ENCODE peak calls at places on chromosomes 4 and X, in nine cellular contexts. L is suprapubic skin, U is spleen, W is prostate gland, M is GM23338, E is stomach, N is GM12878, Q is SK-N-SH, V is HCT116. Z is an unnamed sample.

GRCh38 chrX:118566359-118566758 is 70.7 kb downstream of the DOCK11 start:
- DNase-seq in L (no peak), U (no peak), W (no peak), M (no peak), E (no peak), N (no peak), Q (no peak), V (no peak), Z (no peak)

GRCh38 chr4:27381806-27382205 is 521.2 kb downstream of the STIM2 start:
- DNase-seq in L (no peak), U (no peak), W (no peak), M (no peak), E (no peak), N (no peak), Q (peak; percentile 1), V (peak; percentile 23), Z (no peak)

GRCh38 chrX:23504540-23504884 is 162.8 kb upstream of the PRDX4 start:
- DNase-seq in L (no peak), U (no peak), W (no peak), M (no peak), E (no peak), N (no peak), Q (no peak), V (no peak), Z (no peak)

GRCh38 chr4:1763070-1763549 is 30.0 kb upstream of the FGFR3 start:
- DNase-seq in L (no peak), U (no peak), W (no peak), M (peak; percentile 65), E (no peak), N (no peak), Q (no peak), V (no peak), Z (no peak)

GRCh38 chr4:144645621-144646522 is at the start of gene HHIP:
- DNase-seq in L (peak; percentile 66), U (no peak), W (no peak), M (peak; percentile 72), E (peak; percentile 31), N (no peak), Q (peak; percentile 70), V (no peak), Z (no peak)

GRCh38 chr4:22906046-22906445 is 213.3 kb downstream of the GBA3 start:
- DNase-seq in L (no peak), U (no peak), W (no peak), M (no peak), E (no peak), N (no peak), Q (no peak), V (no peak), Z (no peak)

GRCh38 chr4:7296661-7297335 is 104.5 kb downstream of the SORCS2 start:
- DNase-seq in L (no peak), U (no peak), W (no peak), M (no peak), E (no peak), N (no peak), Q (no peak), V (no peak), Z (no peak)

GRCh38 chr4:15451181-15451865 is 18.4 kb upstream of the CC2D2A start:
- DNase-seq in L (no peak), U (no peak), W (no peak), M (no peak), E (no peak), N (no peak), Q (no peak), V (no peak), Z (no peak)

GRCh38 chrX:32749075-32749474 is 462.3 kb downstream of the DMD start:
- DNase-seq in L (no peak), U (no peak), W (no peak), M (no peak), E (no peak), N (no peak), Q (no peak), V (no peak), Z (no peak)

GRCh38 chr4:157819693-157820464 is 352.9 kb downstream of the GASK1B start:
- DNase-seq in L (no peak), U (no peak), W (no peak), M (no peak), E (no peak), N (no peak), Q (no peak), V (no peak), Z (no peak)

GRCh38 chr4:33883111-33883510 is 2361.2 kb downstream of the ARAP2 start:
- DNase-seq in L (no peak), U (no peak), W (no peak), M (no peak), E (no peak), N (no peak), Q (no peak), V (no peak), Z (no peak)

GRCh38 chr4:147596377-147596776 is 20.8 kb upstream of the TMEM184C start:
- DNase-seq in L (no peak), U (no peak), W (no peak), M (no peak), E (no peak), N (no peak), Q (no peak), V (peak; percentile 7), Z (no peak)

GRCh38 chrX:19204623-19205022 is 82.4 kb upstream of the ADGRG2 start:
- DNase-seq in L (no peak), U (no peak), W (no peak), M (no peak), E (no peak), N (no peak), Q (no peak), V (no peak), Z (no peak)

GRCh38 chrX:56798866-56799864 is 70.1 kb downstream of the NBDY start:
- DNase-seq in L (peak; percentile 46), U (peak; percentile 71), W (no peak), M (no peak), E (peak; percentile 31), N (no peak), Q (peak; percentile 48), V (no peak), Z (peak; percentile 40)

GRCh38 chr4:155722336-155722735 is 36.5 kb upstream of the GUCY1B1 start:
- DNase-seq in L (no peak), U (no peak), W (no peak), M (no peak), E (no peak), N (no peak), Q (no peak), V (no peak), Z (no peak)
- TF ChIP-seq POLR2AphosphoS5 in L (no peak), U (no peak), W (no peak), M (no peak), E (no peak), N (no peak), Q (no peak), V (no peak), Z (no peak)

DNA sequence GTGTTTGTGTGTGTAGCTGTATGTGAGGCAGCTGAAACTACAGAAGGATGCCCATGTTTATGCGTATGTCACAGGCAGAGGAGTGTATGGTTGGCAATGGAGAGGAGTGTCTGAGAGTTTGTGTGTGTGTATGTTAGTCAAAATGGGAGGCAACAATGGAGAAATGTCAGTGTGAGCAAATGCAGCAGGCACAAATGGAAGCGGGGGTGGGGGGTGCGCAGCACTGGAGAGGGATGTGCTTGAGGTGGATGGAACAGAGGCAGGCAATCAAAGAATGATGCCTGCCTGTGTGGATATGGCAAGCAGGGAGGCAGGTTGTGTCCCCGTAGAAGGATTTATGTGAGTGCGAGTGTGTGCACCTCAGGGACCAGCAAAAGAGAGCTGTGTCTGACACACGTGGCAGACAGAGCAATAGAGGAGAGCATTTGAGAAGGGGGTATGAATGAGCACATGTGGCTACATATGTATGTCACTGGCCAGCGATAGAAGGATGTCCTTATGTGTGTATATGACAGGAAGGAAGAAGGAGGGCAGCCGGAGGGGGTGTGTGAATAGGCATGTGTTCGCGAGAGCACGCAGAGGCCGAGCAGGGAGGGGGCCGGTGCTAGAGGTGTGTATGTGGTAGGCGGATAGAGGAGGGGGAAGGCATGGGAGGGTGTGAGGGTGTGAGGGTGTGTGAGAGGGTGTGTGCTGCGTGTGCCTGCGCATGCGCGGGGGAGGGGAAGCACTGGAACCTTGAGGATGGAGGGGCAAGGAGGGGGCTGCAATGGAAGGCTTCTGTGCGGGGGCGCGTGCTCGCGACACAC is 1.1 kb downstream of the PJA1 start:
- DNase-seq in L (no peak), U (peak; percentile 82), W (peak; percentile 5), M (peak; percentile 55), E (peak; percentile 32), N (no peak), Q (peak; percentile 79), V (no peak), Z (peak; percentile 82)
- TF ChIP-seq POLR2AphosphoS5 in L (no peak), U (no peak), W (no peak), M (no peak), E (no peak), N (no peak), Q (no peak), V (no peak), Z (no peak)

GRCh38 chrX:154399527-154400368 is 1.6 kb downstream of the RPL10 start:
- DNase-seq in L (no peak), U (no peak), W (no peak), M (no peak), E (no peak), N (no peak), Q (no peak), V (no peak), Z (no peak)
- TF ChIP-seq POLR2AphosphoS5 in L (no peak), U (no peak), W (no peak), M (no peak), E (peak; percentile 20), N (peak; percentile 66), Q (no peak), V (peak; percentile 20), Z (no peak)

GRCh38 chr4:94507708-94508107 is 56.0 kb downstream of the PDLIM5 start:
- DNase-seq in L (peak; percentile 66), U (no peak), W (no peak), M (no peak), E (no peak), N (no peak), Q (no peak), V (peak; percentile 82), Z (no peak)
- TF ChIP-seq POLR2AphosphoS5 in L (no peak), U (peak; percentile 46), W (no peak), M (no peak), E (peak; percentile 77), N (no peak), Q (no peak), V (peak; percentile 58), Z (peak; percentile 33)

GRCh38 chrX:13188731-13189309 is 131.0 kb downstream of the ATXN3L start:
- DNase-seq in L (no peak), U (no peak), W (no peak), M (no peak), E (no peak), N (no peak), Q (no peak), V (no peak), Z (no peak)
- TF ChIP-seq POLR2AphosphoS5 in L (no peak), U (no peak), W (no peak), M (no peak), E (no peak), N (no peak), Q (no peak), V (no peak), Z (no peak)

GRCh38 chrX:10611441-10612090 is 8.8 kb downstream of the MID1 start:
- DNase-seq in L (no peak), U (no peak), W (no peak), M (peak; percentile 44), E (no peak), N (no peak), Q (no peak), V (no peak), Z (no peak)
- TF ChIP-seq POLR2AphosphoS5 in L (no peak), U (no peak), W (no peak), M (no peak), E (no peak), N (no peak), Q (no peak), V (no peak), Z (no peak)

Z was measured in vagina.